ENCODE peak calls at places on chromosomes 5 and 9, in ten cellular contexts. F is effector memory CD8-positive, alpha-beta T cell; T is sciatic nerve; Z is heart right ventricle; R is T-cell; H is left ventricle myocardium superior; I is activated CD8-positive, alpha-beta T cell treated with anti-CD3 and anti-CD28 coated beads for 36 hours; L is stimulated activated naive CD8-positive, alpha-beta T cell treated with anti-CD3 and anti-CD28 coated beads, Interleukin-15, Interleukin-2, amounts not matched to agents 100 U/mL and 50 U/mL, for 24 hours; E is stimulated activated memory B cell treated with anti-CD40 and anti-IgM and Interleukin-4, amounts not matched to agents 10 μg/mL and 1 μg/mL and 100 μg/mL, for 72 hours; S is RWPE2. U is an unnamed sample.

GRCh38 chr9:134827993-134828392 is 52.6 kb upstream of the FCN2 start:
- ATAC-seq in F (no peak), T (no peak), Z (no peak), R (no peak), H (no peak), I (no peak), L (no peak), E (no peak), S (no peak), U (no peak)

GRCh38 chr9:135077497-135078200 is 9.8 kb upstream of the OLFM1 start:
- ATAC-seq in F (no peak), T (no peak), Z (no peak), R (no peak), H (no peak), I (no peak), L (no peak), E (peak), S (no peak), U (no peak)

GRCh38 chr5:91301459-91301858 is 81.7 kb downstream of the ARRDC3 start:
- ATAC-seq in F (no peak), T (peak), Z (no peak), R (no peak), H (peak), I (no peak), L (no peak), E (no peak), S (no peak), U (no peak)

GRCh38 chr5:104754311-104754995 is 1191.9 kb upstream of the NUDT12 start:
- ATAC-seq in F (no peak), T (no peak), Z (no peak), R (no peak), H (no peak), I (no peak), L (no peak), E (no peak), S (no peak), U (no peak)

GRCh38 chr9:108842610-108843295 is 13.0 kb downstream of the ACTL7B start:
- ATAC-seq in F (no peak), T (no peak), Z (no peak), R (peak), H (no peak), I (peak), L (no peak), E (peak), S (no peak), U (no peak)

GRCh38 chr5:175663191-175664184 is 5.6 kb downstream of the HRH2 start:
- ATAC-seq in F (no peak), T (no peak), Z (peak), R (no peak), H (peak), I (no peak), L (no peak), E (no peak), S (no peak), U (no peak)

GRCh38 chr5:125402787-125403186 is 656.3 kb upstream of the ZNF608 start:
- ATAC-seq in F (no peak), T (no peak), Z (no peak), R (no peak), H (no peak), I (no peak), L (no peak), E (no peak), S (no peak), U (no peak)

GRCh38 chr9:134778156-134778555 is 102.5 kb upstream of the FCN2 start:
- ATAC-seq in F (no peak), T (no peak), Z (no peak), R (no peak), H (no peak), I (no peak), L (no peak), E (no peak), S (no peak), U (no peak)

GRCh38 chr9:136577941-136578619 is 32.2 kb upstream of the NOTCH1 start:
- ATAC-seq in F (no peak), T (peak), Z (no peak), R (peak), H (no peak), I (no peak), L (no peak), E (peak), S (no peak), U (no peak)

GRCh38 chr5:124697912-124698690 is 48.3 kb downstream of the ZNF608 start:
- ATAC-seq in F (no peak), T (peak), Z (peak), R (no peak), H (peak), I (no peak), L (no peak), E (no peak), S (no peak), U (no peak)

GRCh38 chr9:122402403-122403268 is 31.8 kb downstream of the PTGS1 start:
- ATAC-seq in F (no peak), T (peak), Z (peak), R (no peak), H (peak), I (peak), L (peak), E (peak), S (peak), U (peak)

GRCh38 chr9:32395483-32396216 is 11.2 kb downstream of the ACO1 start:
- ATAC-seq in F (no peak), T (peak), Z (peak), R (no peak), H (peak), I (no peak), L (no peak), E (no peak), S (peak), U (no peak)

GRCh38 chr5:115414406-115415142 is 118.1 kb upstream of the CCDC112 start:
- ATAC-seq in F (no peak), T (peak), Z (peak), R (no peak), H (peak), I (peak), L (peak), E (peak), S (no peak), U (peak)

GRCh38 chr5:52073993-52074689 is 690.9 kb downstream of the ISL1 start:
- ATAC-seq in F (no peak), T (no peak), Z (no peak), R (no peak), H (no peak), I (no peak), L (no peak), E (no peak), S (no peak), U (no peak)

GRCh38 chr5:78293856-78294249 is 645 bp downstream of the AP3B1 start:
- ATAC-seq in F (no peak), T (peak), Z (peak), R (no peak), H (no peak), I (no peak), L (no peak), E (no peak), S (peak), U (no peak)

GRCh38 chr5:136120529-136120928 is 12.1 kb upstream of the SMAD5 start:
- ATAC-seq in F (no peak), T (no peak), Z (no peak), R (no peak), H (no peak), I (no peak), L (peak), E (no peak), S (no peak), U (no peak)

GRCh38 chr5:60672693-60673264 is 27.2 kb downstream of the DEPDC1B start:
- ATAC-seq in F (no peak), T (no peak), Z (no peak), R (no peak), H (no peak), I (no peak), L (no peak), E (no peak), S (no peak), U (no peak)

GRCh38 chr5:10233505-10233904 is 16.2 kb downstream of the ATPSCKMT start:
- ATAC-seq in F (no peak), T (no peak), Z (no peak), R (no peak), H (no peak), I (no peak), L (no peak), E (no peak), S (peak), U (no peak)

GRCh38 chr5:59097116-59097515 is 514.2 kb downstream of the RAB3C start:
- ATAC-seq in F (no peak), T (no peak), Z (no peak), R (no peak), H (no peak), I (no peak), L (no peak), E (no peak), S (no peak), U (no peak)

GRCh38 chr5:59161206-59162105 is 578.6 kb downstream of the RAB3C start:
- ATAC-seq in F (peak), T (no peak), Z (no peak), R (peak), H (no peak), I (peak), L (no peak), E (no peak), S (no peak), U (no peak)

GRCh38 chr5:89397096-89397495 is 514.1 kb upstream of the MEF2C start:
- ATAC-seq in F (no peak), T (peak), Z (no peak), R (no peak), H (no peak), I (no peak), L (no peak), E (peak), S (peak), U (no peak)

GRCh38 chr9:20989923-20990341 is 41.5 kb downstream of the HACD4 start:
- ATAC-seq in F (no peak), T (peak), Z (peak), R (no peak), H (peak), I (no peak), L (no peak), E (no peak), S (no peak), U (no peak)